ENCODE peak calls at places on chromosomes 4 and X, in five cellular contexts. One of them, this sample, is unnamed.

GRCh38 chrX:143319526-143319925 is 197.7 kb downstream of the SPANXN3 start:
- DNase-seq in fibroblast of lung: no peak
- DNase-seq in left ventricle myocardium inferior: no peak
- DNase-seq in heart left ventricle: no peak
- DNase-seq in HCT116: no peak
- DNase-seq in this sample: no peak

GRCh38 chr4:684611-685010 is 4.3 kb downstream of the SLC49A3 start:
- DNase-seq in left ventricle myocardium inferior: no peak
- DNase-seq in heart left ventricle: peak; percentile 49
- DNase-seq in fibroblast of lung: no peak
- DNase-seq in HCT116: no peak
- DNase-seq in this sample: no peak

GRCh38 chr4:127138586-127138985 is 494.2 kb upstream of the INTU start:
- DNase-seq in left ventricle myocardium inferior: no peak
- DNase-seq in heart left ventricle: no peak
- DNase-seq in fibroblast of lung: peak; percentile 62
- DNase-seq in HCT116: no peak
- DNase-seq in this sample: no peak

GRCh38 chr4:171534391-171534790 is 278.8 kb upstream of the GALNTL6 start:
- DNase-seq in left ventricle myocardium inferior: no peak
- DNase-seq in fibroblast of lung: no peak
- DNase-seq in HCT116: no peak
- DNase-seq in heart left ventricle: no peak
- DNase-seq in this sample: no peak

GRCh38 chrX:42803320-42803719 is 25.4 kb upstream of the PPP1R2C start:
- DNase-seq in fibroblast of lung: peak; percentile 74
- DNase-seq in heart left ventricle: no peak
- DNase-seq in HCT116: no peak
- DNase-seq in left ventricle myocardium inferior: no peak
- DNase-seq in this sample: no peak

GRCh38 chr4:168077726-168078239 is 14.6 kb upstream of the ANXA10 start:
- DNase-seq in left ventricle myocardium inferior: no peak
- DNase-seq in HCT116: peak; percentile 81
- DNase-seq in fibroblast of lung: no peak
- DNase-seq in heart left ventricle: no peak
- DNase-seq in this sample: no peak

GRCh38 chr4:123546123-123546654 is 149.6 kb downstream of the SPRY1 start:
- DNase-seq in left ventricle myocardium inferior: no peak
- DNase-seq in HCT116: no peak
- DNase-seq in heart left ventricle: no peak
- DNase-seq in fibroblast of lung: no peak
- DNase-seq in this sample: no peak

GRCh38 chrX:151402719-151403390 is 5.8 kb downstream of the VMA21 start:
- DNase-seq in fibroblast of lung: no peak
- DNase-seq in HCT116: no peak
- DNase-seq in left ventricle myocardium inferior: peak; percentile 26
- DNase-seq in heart left ventricle: no peak
- DNase-seq in this sample: no peak

DNA sequence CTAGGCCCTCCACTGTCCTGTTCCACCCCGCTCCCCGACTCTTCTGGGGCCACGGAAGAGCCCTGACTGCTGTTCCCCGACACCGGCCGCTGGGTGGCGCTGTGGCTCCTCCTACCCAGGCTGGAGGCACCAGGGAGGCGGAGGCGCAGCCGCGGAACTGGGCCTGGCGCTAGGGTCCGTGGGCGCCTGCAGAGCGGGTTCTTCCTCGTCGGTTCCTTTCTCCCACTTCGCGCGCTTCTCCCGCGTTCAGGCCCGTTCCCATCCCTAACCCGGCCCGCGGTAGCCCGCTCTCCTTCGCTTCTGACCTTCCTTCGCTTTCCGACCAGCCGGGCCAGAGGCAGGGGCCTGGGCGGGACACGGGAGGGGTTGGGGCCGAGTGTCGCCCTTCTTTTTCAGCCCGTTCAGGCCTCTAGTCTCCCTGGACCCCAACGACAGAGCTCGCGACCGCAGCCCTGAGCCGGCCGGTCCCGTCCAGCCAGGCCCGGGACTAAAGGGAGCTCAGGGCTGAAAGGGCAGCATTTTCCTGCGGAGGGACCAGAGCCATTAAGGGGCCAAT is 34.3 kb downstream of the NALF2 start:
- DNase-seq in heart left ventricle: peak; percentile 84
- DNase-seq in left ventricle myocardium inferior: peak; percentile 69
- DNase-seq in fibroblast of lung: peak; percentile 2
- DNase-seq in HCT116: peak; percentile 29
- DNase-seq in this sample: no peak
- H3K4me3 ChIP-seq in heart left ventricle: peak overlapping the region; percentile 45
- H3K4me3 ChIP-seq in left ventricle myocardium inferior: peak overlapping the region; percentile 64
- H3K4me3 ChIP-seq in fibroblast of lung: peak overlapping the region; percentile 27
- H3K4me3 ChIP-seq in HCT116: no peak overlapping the region
- H3K4me3 ChIP-seq in this sample: no peak overlapping the region

DNA sequence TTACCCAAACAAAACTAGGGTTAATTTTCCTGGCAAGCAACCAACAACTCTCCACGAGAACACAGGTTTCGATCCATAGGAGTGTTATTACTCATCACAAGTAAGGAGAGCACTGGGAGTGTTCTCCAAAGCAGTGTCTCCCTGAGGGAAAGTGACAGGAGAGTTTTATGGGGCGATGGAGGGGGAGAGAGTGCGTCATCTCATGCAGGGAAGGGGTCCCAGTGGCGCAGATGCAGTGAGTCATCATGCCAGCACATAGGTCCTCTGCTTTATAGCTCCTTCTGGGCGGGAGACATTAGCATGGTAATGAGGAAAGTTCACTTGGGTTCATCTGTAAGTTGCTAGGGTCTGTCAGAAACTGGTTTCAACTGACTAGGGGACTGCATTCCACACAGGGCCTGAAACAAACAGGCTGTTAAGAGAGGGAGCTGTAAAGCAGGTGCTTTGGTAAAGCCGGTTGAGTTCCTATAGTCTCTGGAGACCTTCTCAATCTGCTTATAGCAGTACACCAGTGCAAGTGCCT is 12.7 kb upstream of the BOD1L1 start:
- DNase-seq in heart left ventricle: no peak
- DNase-seq in fibroblast of lung: peak; percentile 74
- DNase-seq in HCT116: no peak
- DNase-seq in left ventricle myocardium inferior: no peak
- DNase-seq in this sample: peak; percentile 50
- H3K4me3 ChIP-seq in heart left ventricle: no peak overlapping the region
- H3K4me3 ChIP-seq in fibroblast of lung: no peak overlapping the region
- H3K4me3 ChIP-seq in HCT116: peak overlapping the region; percentile 14
- H3K4me3 ChIP-seq in left ventricle myocardium inferior: no peak overlapping the region
- H3K4me3 ChIP-seq in this sample: peak overlapping the region; percentile 27

DNA sequence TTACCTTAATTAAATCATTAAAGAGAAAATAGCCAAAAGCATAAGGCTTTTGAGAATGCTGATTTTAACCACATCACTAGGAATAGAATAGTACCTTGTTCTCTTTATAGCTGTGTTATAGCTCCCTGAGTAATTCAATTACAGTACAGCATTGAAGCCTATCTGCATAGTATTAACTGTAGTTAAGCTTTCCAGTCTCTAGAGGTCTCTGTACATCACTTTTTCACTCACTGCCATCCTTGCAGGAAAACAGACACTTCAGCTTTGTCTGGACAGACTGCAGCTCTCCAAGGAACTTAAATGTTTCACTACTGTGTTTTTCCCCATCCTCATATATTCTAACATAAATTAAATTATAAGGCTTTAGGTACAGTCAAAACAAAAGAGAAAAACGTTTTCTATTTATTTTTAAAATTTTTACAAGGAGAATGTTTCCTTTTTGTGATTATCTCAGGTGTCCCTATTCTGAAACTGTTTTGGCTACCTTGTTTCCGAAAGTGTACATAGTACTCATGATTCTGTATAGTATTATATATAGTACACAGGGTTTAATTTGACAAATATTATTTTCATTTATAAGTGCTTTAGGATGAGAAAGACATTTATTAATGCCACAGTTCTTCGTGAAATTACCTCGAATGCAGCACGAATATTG is 407.9 kb downstream of the PCDH18 start:
- DNase-seq in fibroblast of lung: peak; percentile 55
- DNase-seq in heart left ventricle: no peak
- DNase-seq in HCT116: peak; percentile 53
- DNase-seq in left ventricle myocardium inferior: no peak
- DNase-seq in this sample: peak; percentile 56
- H3K4me3 ChIP-seq in fibroblast of lung: peak overlapping the region; percentile 47
- H3K4me3 ChIP-seq in heart left ventricle: peak overlapping the region; percentile 19
- H3K4me3 ChIP-seq in HCT116: peak overlapping the region; percentile 51
- H3K4me3 ChIP-seq in left ventricle myocardium inferior: peak overlapping the region; percentile 56
- H3K4me3 ChIP-seq in this sample: peak overlapping the region; percentile 76

DNA sequence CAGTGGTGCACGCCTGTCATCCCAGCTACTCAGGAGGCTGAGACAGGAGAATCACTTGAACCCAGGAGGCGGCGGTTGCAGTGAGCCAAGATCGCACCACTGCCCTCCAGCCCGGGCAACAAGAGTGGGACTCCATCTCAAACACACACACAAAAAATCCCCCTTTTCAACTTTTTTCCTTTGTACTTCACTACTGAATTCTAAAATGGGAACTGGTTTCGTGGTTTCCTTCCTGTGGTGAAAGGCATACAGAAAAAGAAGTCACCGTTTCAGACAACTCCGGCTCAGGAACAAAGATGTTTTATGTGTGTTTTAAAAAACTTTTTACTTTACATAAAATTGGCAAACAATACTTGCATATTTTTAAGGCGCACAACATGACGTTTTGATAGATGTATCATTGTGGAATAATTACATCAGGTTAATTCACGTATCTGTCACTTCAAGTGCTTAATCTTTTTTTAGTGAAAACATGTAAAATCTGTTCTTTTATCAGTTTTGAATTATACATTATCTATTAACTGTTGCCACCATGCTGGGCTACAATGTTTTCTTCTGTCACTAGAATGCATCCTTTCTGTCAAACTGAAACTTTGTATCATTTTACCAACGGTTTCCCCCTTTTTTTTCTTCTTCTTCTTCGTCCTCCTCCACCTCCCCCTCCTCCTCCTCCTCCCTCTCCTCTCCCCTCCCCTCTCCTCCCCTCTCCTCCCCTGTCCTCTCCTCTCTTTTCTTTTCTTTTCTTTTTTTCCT is 186.0 kb downstream of the CRLF2 start:
- DNase-seq in HCT116: no peak
- DNase-seq in left ventricle myocardium inferior: no peak
- DNase-seq in fibroblast of lung: no peak
- DNase-seq in heart left ventricle: no peak
- DNase-seq in this sample: no peak
- H3K4me3 ChIP-seq in HCT116: no peak overlapping the region
- H3K4me3 ChIP-seq in left ventricle myocardium inferior: no peak overlapping the region
- H3K4me3 ChIP-seq in fibroblast of lung: no peak overlapping the region
- H3K4me3 ChIP-seq in heart left ventricle: no peak overlapping the region
- H3K4me3 ChIP-seq in this sample: no peak overlapping the region